ENCODE peak calls at places on chromosomes 7 and 10, in five cellular contexts. L is mucosa of descending colon, E is OCI-LY7, M is lower leg skin, A is A549. Q is an unnamed sample.

GRCh38 chr10:76160758-76161555 is 729.5 kb downstream of the LRMDA start:
- DNase-seq in L (no peak), E (no peak), M (no peak), A (no peak), Q (no peak)

GRCh38 chr7:3605222-3605621 is 304.2 kb downstream of the SDK1 start:
- DNase-seq in L (no peak), E (no peak), M (no peak), A (no peak), Q (no peak)

GRCh38 chr7:155119801-155120382 is 49.8 kb downstream of the HTR5A start:
- DNase-seq in L (no peak), E (no peak), M (no peak), A (no peak), Q (no peak)

GRCh38 chr7:16982640-16983103 is 100.9 kb upstream of the AGR3 start:
- DNase-seq in L (no peak), E (peak; percentile 38), M (no peak), A (no peak), Q (peak; percentile 7)

GRCh38 chr7:135320277-135320676 is 86.6 kb downstream of the STRA8 start:
- DNase-seq in L (peak; percentile 68), E (no peak), M (peak; percentile 86), A (no peak), Q (no peak)

GRCh38 chr7:93923946-93924345 is 2.4 kb downstream of the GNG11 start:
- DNase-seq in L (no peak), E (no peak), M (no peak), A (no peak), Q (no peak)

GRCh38 chr10:100743626-100744135 is 1.7 kb upstream of the PAX2 start:
- DNase-seq in L (peak; percentile 34), E (peak; percentile 70), M (no peak), A (peak; percentile 84), Q (peak; percentile 38)

GRCh38 chr7:1015631-1016121 is 28.7 kb upstream of the GPR146 start:
- DNase-seq in L (no peak), E (no peak), M (no peak), A (no peak), Q (no peak)

GRCh38 chr7:64849250-64849923 is 53.7 kb upstream of the ZNF273 start:
- DNase-seq in L (no peak), E (peak; percentile 38), M (no peak), A (no peak), Q (no peak)

GRCh38 chr10:47031251-47031952 is 120.2 kb downstream of the PTPN20 start:
- DNase-seq in L (no peak), E (peak; percentile 4), M (peak; percentile 87), A (peak; percentile 44), Q (no peak)

GRCh38 chr10:70970830-70971229 is 82.5 kb upstream of the PCBD1 start:
- DNase-seq in L (no peak), E (no peak), M (no peak), A (no peak), Q (no peak)

GRCh38 chr10:79221110-79222051 is 125.9 kb upstream of the PPIF start:
- DNase-seq in L (no peak), E (no peak), M (no peak), A (no peak), Q (no peak)

GRCh38 chr10:88118769-88119559 is 255.5 kb downstream of the PTEN start:
- DNase-seq in L (no peak), E (no peak), M (no peak), A (no peak), Q (no peak)

GRCh38 chr7:157498690-157499089 is 161.9 kb downstream of the DNAJB6 start:
- DNase-seq in L (no peak), E (no peak), M (peak; percentile 34), A (no peak), Q (no peak)

GRCh38 chr7:50305697-50306300 is 1.3 kb downstream of the IKZF1 start:
- DNase-seq in L (no peak), E (no peak), M (no peak), A (no peak), Q (no peak)

GRCh38 chr7:5776894-5777645 is 4.4 kb downstream of the RNF216 start:
- DNase-seq in L (no peak), E (no peak), M (no peak), A (no peak), Q (no peak)

GRCh38 chr10:24277771-24278518 is 69.0 kb downstream of the KIAA1217 start:
- DNase-seq in L (no peak), E (no peak), M (no peak), A (no peak), Q (no peak)

GRCh38 chr10:26839966-26840627 is 20.7 kb downstream of the ABI1 start:
- DNase-seq in L (no peak), E (no peak), M (no peak), A (no peak), Q (no peak)

GRCh38 chr7:36287371-36288241 is 102.1 kb upstream of the ANLN start:
- DNase-seq in L (peak; percentile 57), E (peak; percentile 82), M (no peak), A (no peak), Q (peak; percentile 19)

GRCh38 chr7:834277-834676 is 2.0 kb downstream of the SUN1 start:
- DNase-seq in L (no peak), E (no peak), M (no peak), A (no peak), Q (no peak)

GRCh38 chr10:72490951-72491350 is 134.9 kb downstream of the MICU1 start:
- DNase-seq in L (no peak), E (no peak), M (no peak), A (no peak), Q (no peak)

GRCh38 chr7:24741691-24742639 is 15.3 kb downstream of the GSDME start:
- DNase-seq in L (no peak), E (no peak), M (peak; percentile 67), A (peak; percentile 89), Q (no peak)

GRCh38 chr7:159020987-159021386 is 123.7 kb downstream of the VIPR2 start:
- DNase-seq in L (no peak), E (no peak), M (no peak), A (no peak), Q (no peak)

GRCh38 chr10:131126321-131127121 is 185.0 kb downstream of the TCERG1L start:
- DNase-seq in L (no peak), E (no peak), M (no peak), A (no peak), Q (no peak)

GRCh38 chr7:35249537-35249907 is 4.4 kb downstream of the TBX20 start:
- DNase-seq in L (no peak), E (no peak), M (no peak), A (no peak), Q (no peak)

GRCh38 chr7:85521108-85521694 is 334.3 kb upstream of the SEMA3D start:
- DNase-seq in L (no peak), E (no peak), M (no peak), A (no peak), Q (no peak)

GRCh38 chr7:35004531-35005096 is 32.7 kb downstream of the DPY19L1 start:
- DNase-seq in L (no peak), E (no peak), M (no peak), A (peak; percentile 46), Q (no peak)

GRCh38 chr7:98378210-98378819 is 22.6 kb downstream of the BAIAP2L1 start:
- DNase-seq in L (no peak), E (no peak), M (no peak), A (no peak), Q (no peak)

GRCh38 chr7:33873981-33874750 is 31.2 kb upstream of the BMPER start:
- DNase-seq in L (no peak), E (no peak), M (no peak), A (peak; percentile 33), Q (no peak)

GRCh38 chr7:10888861-10889260 is 84.8 kb upstream of the PHF14 start:
- DNase-seq in L (no peak), E (peak; percentile 2), M (no peak), A (no peak), Q (no peak)

GRCh38 chr10:18203526-18203925 is 63.3 kb downstream of the CACNB2 start:
- DNase-seq in L (no peak), E (no peak), M (no peak), A (no peak), Q (no peak)

GRCh38 chr10:18205098-18205834 is 65.0 kb downstream of the CACNB2 start:
- DNase-seq in L (no peak), E (no peak), M (no peak), A (no peak), Q (no peak)

GRCh38 chr10:18202600-18203150 is 62.5 kb downstream of the CACNB2 start:
- DNase-seq in L (no peak), E (no peak), M (no peak), A (no peak), Q (no peak)

GRCh38 chr10:18204050-18204449 is 63.8 kb downstream of the CACNB2 start:
- DNase-seq in L (no peak), E (no peak), M (no peak), A (no peak), Q (no peak)
- TF ChIP-seq CTCF in L (no peak), E (no peak), M (no peak), A (no peak), Q (no peak)

DNA sequence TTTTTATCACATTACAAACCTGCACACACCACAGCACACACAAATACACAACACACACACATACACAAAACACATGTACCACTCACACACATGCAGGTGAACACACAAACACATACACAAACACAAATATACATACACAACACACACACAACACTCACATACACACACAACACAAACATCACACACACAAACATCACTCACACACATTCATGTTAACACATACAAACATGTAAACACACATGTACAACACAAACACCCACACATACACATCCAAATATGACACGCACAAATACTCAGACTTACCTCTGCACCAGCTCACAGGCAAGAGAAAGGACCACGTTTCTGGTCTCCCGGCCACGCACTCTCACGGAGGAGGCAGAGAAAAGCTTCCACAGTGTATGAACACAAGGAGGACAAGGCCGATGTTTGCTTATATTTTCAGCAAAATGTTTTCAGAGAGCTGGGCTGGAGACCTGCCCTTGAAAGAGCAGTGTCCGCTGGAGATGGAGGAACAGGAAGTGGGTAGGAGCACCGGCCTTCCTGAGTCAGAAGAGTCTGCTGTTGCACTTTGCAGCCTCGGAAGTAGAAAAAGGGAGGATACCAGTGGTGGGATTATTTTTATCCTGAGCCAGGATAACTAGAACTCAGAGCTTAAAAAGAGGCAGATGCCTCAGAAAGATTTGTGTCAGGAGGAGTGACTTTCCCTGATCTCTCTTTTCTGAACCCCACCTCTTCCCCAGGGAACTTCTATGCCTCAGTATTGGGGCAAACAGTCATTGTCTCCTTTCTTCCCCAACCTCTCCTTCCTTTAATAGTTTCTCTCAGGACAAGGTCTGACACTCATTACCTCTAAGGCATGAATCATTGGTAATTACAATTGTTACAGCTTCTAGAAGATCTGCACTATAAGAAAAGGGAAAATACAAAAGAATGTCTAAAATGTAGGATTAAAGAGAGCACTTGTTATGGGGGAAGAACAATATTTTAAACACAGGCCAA is at the start of gene GIMAP6:
- DNase-seq in L (peak; percentile 23), E (no peak), M (no peak), A (no peak), Q (no peak)
- H3K4me3 ChIP-seq in L (no peak within 1 kb of the TSS), E (no peak within 1 kb of the TSS), M (peak within 1 kb of the TSS; percentile 9), A (no peak within 1 kb of the TSS), Q (peak within 1 kb of the TSS; percentile 67)

GRCh38 chr7:116150588-116150987 is 59.8 kb upstream of the TES start:
- DNase-seq in L (no peak), E (no peak), M (no peak), A (no peak), Q (no peak)
- TF ChIP-seq CTCF in L (no peak), E (no peak), M (no peak), A (no peak), Q (no peak)

DNA sequence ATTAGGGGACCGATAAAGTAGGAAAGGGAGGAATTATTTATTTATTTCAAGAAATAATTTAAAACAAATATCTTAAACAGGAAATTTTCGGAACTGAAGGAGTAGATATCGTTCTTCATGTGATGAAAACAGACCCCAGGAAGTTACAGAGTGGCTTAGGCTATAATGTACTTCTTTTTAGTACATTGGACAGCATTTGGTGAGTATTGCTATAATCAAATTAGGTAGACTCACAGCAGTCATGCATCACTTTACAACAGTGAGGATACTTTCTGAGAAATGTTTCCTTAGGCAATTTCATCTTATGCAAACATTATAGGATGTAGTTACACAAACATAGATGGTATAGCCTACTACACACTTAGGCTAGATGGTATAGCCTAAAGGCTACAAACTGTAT is 33.0 kb downstream of the FAM237B start:
- DNase-seq in L (no peak), E (no peak), M (no peak), A (no peak), Q (no peak)
- H3K4me3 ChIP-seq in L (no peak overlapping the region), E (no peak overlapping the region), M (no peak overlapping the region), A (no peak overlapping the region), Q (no peak overlapping the region)

Q was measured in GM12864.